ENCODE peak calls at places on chromosomes 6 and 20, in four cellular contexts. One of them, this sample, is unnamed.

GRCh38 chr20:9256359-9256758 is 187.5 kb downstream of the PLCB4 start:
- DNase-seq in body of pancreas: no peak
- DNase-seq in H9: no peak
- DNase-seq in stomach: no peak
- DNase-seq in this sample: no peak

GRCh38 chr6:44446626-44447297 is 59.3 kb downstream of the CDC5L start:
- DNase-seq in body of pancreas: no peak
- DNase-seq in H9: no peak
- DNase-seq in stomach: no peak
- DNase-seq in this sample: no peak

GRCh38 chr20:43945391-43946205 is 30.9 kb downstream of the TOX2 start:
- DNase-seq in body of pancreas: no peak
- DNase-seq in H9: no peak
- DNase-seq in stomach: no peak
- DNase-seq in this sample: no peak

GRCh38 chr20:31587545-31588389 is 17.3 kb upstream of the ID1 start:
- DNase-seq in body of pancreas: no peak
- DNase-seq in H9: peak
- DNase-seq in stomach: peak
- DNase-seq in this sample: peak

GRCh38 chr6:58073263-58073662 is 755.8 kb downstream of the PRIM2 start:
- DNase-seq in body of pancreas: no peak
- DNase-seq in H9: no peak
- DNase-seq in stomach: no peak
- DNase-seq in this sample: no peak

GRCh38 chr6:99822741-99823512 is 171.1 kb downstream of the MCHR2 start:
- DNase-seq in body of pancreas: no peak
- DNase-seq in H9: no peak
- DNase-seq in stomach: no peak
- DNase-seq in this sample: peak

GRCh38 chr6:43916924-43917877 is 147.2 kb downstream of the VEGFA start:
- DNase-seq in body of pancreas: peak
- DNase-seq in H9: no peak
- DNase-seq in stomach: peak
- DNase-seq in this sample: no peak

GRCh38 chr6:159981591-159982245 is 12.8 kb downstream of the IGF2R start:
- DNase-seq in body of pancreas: peak
- DNase-seq in H9: no peak
- DNase-seq in stomach: peak
- DNase-seq in this sample: peak

GRCh38 chr6:169936355-169936975 is 185.0 kb downstream of the ERMARD start:
- DNase-seq in body of pancreas: no peak
- DNase-seq in H9: no peak
- DNase-seq in stomach: no peak
- DNase-seq in this sample: no peak

GRCh38 chr6:54624779-54625178 is 221.8 kb upstream of the FAM83B start:
- DNase-seq in body of pancreas: no peak
- DNase-seq in H9: no peak
- DNase-seq in stomach: no peak
- DNase-seq in this sample: no peak

GRCh38 chr6:8551386-8551785 is 116.0 kb upstream of the SLC35B3 start:
- DNase-seq in body of pancreas: peak
- DNase-seq in H9: no peak
- DNase-seq in stomach: peak
- DNase-seq in this sample: no peak

GRCh38 chr6:41428995-41429417 is 93.6 kb downstream of the NCR2 start:
- DNase-seq in body of pancreas: no peak
- DNase-seq in H9: no peak
- DNase-seq in stomach: no peak
- DNase-seq in this sample: no peak

GRCh38 chr6:35911871-35912653 is 8.8 kb downstream of the SRPK1 start:
- DNase-seq in body of pancreas: no peak
- DNase-seq in H9: no peak
- DNase-seq in stomach: no peak
- DNase-seq in this sample: no peak

GRCh38 chr6:139150915-139151314 is 16.0 kb downstream of the HECA start:
- DNase-seq in body of pancreas: no peak
- DNase-seq in H9: no peak
- DNase-seq in stomach: no peak
- DNase-seq in this sample: no peak

GRCh38 chr6:26304213-26305096 is 60.5 kb upstream of the BTN3A2 start:
- DNase-seq in body of pancreas: no peak
- DNase-seq in H9: no peak
- DNase-seq in stomach: no peak
- DNase-seq in this sample: peak

GRCh38 chr6:7249946-7250643 is 62.9 kb downstream of the SSR1 start:
- DNase-seq in body of pancreas: no peak
- DNase-seq in H9: no peak
- DNase-seq in stomach: no peak
- DNase-seq in this sample: no peak

GRCh38 chr20:8255945-8256632 is 124.0 kb downstream of the PLCB1 start:
- DNase-seq in body of pancreas: no peak
- DNase-seq in H9: no peak
- DNase-seq in stomach: no peak
- DNase-seq in this sample: no peak

GRCh38 chr6:15250440-15251168 is 4.7 kb downstream of the JARID2 start:
- DNase-seq in body of pancreas: no peak
- DNase-seq in H9: no peak
- DNase-seq in stomach: no peak
- DNase-seq in this sample: no peak

GRCh38 chr6:26507658-26508057 is 7.6 kb downstream of the BTN1A1 start:
- DNase-seq in body of pancreas: no peak
- DNase-seq in H9: no peak
- DNase-seq in stomach: no peak
- DNase-seq in this sample: no peak

GRCh38 chr6:5472583-5472982 is 211.3 kb downstream of the FARS2 start:
- DNase-seq in body of pancreas: no peak
- DNase-seq in H9: no peak
- DNase-seq in stomach: no peak
- DNase-seq in this sample: no peak
- TF ChIP-seq CTCF in body of pancreas: no peak
- TF ChIP-seq CTCF in H9: no peak
- TF ChIP-seq CTCF in stomach: no peak
- TF ChIP-seq CTCF in this sample: no peak

DNA sequence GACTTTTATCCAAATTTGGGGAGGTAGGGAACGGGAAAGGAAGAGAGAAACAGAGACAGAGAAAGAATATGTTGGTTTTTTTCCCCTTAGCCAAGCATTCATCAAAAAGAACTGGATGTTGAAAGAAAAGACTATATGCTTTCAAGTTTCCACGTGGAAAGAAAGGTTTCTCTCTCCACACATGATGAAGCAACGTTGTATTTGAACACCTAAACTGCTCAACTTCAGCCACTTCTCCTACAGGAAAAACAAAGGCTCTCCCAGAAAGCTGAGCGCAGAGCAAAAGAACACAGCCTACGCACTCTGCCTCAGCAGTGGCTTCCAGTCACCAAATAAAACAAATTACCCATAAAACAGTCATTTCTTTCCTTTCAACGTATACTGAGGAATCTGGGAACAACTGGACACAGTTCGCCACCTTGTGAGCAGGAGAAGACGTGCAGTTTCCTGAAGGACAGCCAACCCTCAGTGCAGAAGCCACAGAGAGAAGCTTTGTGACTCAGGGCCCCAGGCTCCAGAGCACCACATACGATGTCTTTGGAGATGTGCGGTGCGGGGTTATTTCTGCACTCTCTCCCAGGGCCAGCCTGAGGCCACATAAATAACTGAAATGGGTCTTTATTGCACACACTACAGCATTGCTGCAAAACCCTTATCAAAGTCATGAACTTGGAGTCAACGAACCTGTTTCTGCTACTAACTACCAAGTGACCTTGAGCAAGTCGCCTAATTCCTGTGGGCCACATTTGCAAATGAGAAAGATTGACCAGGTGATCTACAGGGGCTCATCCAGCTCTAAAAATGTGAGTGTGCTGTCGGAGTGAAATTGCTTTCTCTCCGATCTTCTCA is 10.1 kb downstream of the IL17F start:
- DNase-seq in body of pancreas: peak
- DNase-seq in H9: peak
- DNase-seq in stomach: peak
- DNase-seq in this sample: peak
- TF ChIP-seq CTCF in body of pancreas: peak
- TF ChIP-seq CTCF in H9: peak
- TF ChIP-seq CTCF in stomach: peak
- TF ChIP-seq CTCF in this sample: peak

GRCh38 chr6:29424575-29424974 is 9.8 kb downstream of the OR12D1 start:
- DNase-seq in body of pancreas: no peak
- DNase-seq in H9: no peak
- DNase-seq in stomach: no peak
- DNase-seq in this sample: no peak

GRCh38 chr6:29419516-29419915 is 4.8 kb downstream of the OR12D1 start:
- DNase-seq in body of pancreas: no peak
- DNase-seq in H9: no peak
- DNase-seq in stomach: no peak
- DNase-seq in this sample: no peak

GRCh38 chr6:29424168-29424567 is 9.4 kb downstream of the OR12D1 start:
- DNase-seq in body of pancreas: no peak
- DNase-seq in H9: no peak
- DNase-seq in stomach: no peak
- DNase-seq in this sample: no peak

GRCh38 chr6:29426654-29427053 is 11.9 kb downstream of the OR12D1 start:
- DNase-seq in body of pancreas: no peak
- DNase-seq in H9: no peak
- DNase-seq in stomach: no peak
- DNase-seq in this sample: no peak

GRCh38 chr6:29425075-29425474 is 10.3 kb downstream of the OR12D1 start:
- DNase-seq in body of pancreas: no peak
- DNase-seq in H9: no peak
- DNase-seq in stomach: no peak
- DNase-seq in this sample: no peak
- TF ChIP-seq CTCF in body of pancreas: no peak
- TF ChIP-seq CTCF in H9: no peak
- TF ChIP-seq CTCF in stomach: no peak
- TF ChIP-seq CTCF in this sample: no peak

GRCh38 chr20:51631953-51632352 is 89.4 kb upstream of the NFATC2 start:
- DNase-seq in body of pancreas: no peak
- DNase-seq in H9: no peak
- DNase-seq in stomach: no peak
- DNase-seq in this sample: no peak

GRCh38 chr20:51631011-51631950 is 88.8 kb upstream of the NFATC2 start:
- DNase-seq in body of pancreas: peak
- DNase-seq in H9: no peak
- DNase-seq in stomach: no peak
- DNase-seq in this sample: peak

GRCh38 chr20:51629399-51630058 is 87.0 kb upstream of the NFATC2 start:
- DNase-seq in body of pancreas: no peak
- DNase-seq in H9: no peak
- DNase-seq in stomach: no peak
- DNase-seq in this sample: no peak

GRCh38 chr20:51625105-51625504 is 82.6 kb upstream of the NFATC2 start:
- DNase-seq in body of pancreas: no peak
- DNase-seq in H9: no peak
- DNase-seq in stomach: no peak
- DNase-seq in this sample: no peak

GRCh38 chr20:51628533-51629398 is 86.2 kb upstream of the NFATC2 start:
- DNase-seq in body of pancreas: no peak
- DNase-seq in H9: no peak
- DNase-seq in stomach: no peak
- DNase-seq in this sample: no peak
- TF ChIP-seq CTCF in body of pancreas: no peak
- TF ChIP-seq CTCF in H9: no peak
- TF ChIP-seq CTCF in stomach: no peak
- TF ChIP-seq CTCF in this sample: no peak

DNA sequence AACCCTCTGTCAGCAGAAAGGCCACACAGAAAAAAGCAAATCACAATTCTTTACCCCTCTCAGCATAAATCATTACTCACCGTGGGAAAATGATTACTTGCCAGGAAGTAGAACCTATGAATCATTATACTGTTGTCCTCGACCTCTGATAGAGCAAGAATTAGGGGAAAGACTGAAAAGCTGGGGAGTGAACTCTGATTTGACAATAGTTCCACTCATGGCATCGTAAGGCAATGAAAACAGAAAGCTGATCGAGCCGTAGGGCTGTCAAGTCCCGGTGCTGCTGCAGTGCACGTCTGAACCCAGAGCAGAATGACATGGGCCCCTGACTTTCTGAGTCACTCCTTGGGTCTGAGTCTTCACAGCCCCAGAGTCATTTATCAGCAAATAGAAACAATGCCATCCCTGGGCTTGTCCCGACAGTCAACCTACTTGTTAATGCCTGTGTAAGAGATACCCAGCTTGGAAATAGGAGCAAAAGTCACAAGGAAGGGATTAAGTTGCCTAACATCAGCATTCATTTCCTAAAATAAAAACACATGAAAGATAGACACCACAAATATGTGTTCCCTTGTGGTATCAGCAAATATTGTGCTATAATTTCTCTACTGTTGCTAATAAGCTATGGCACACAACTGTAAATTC is 224.8 kb upstream of the MARCKS start:
- DNase-seq in body of pancreas: peak
- DNase-seq in H9: no peak
- DNase-seq in stomach: peak
- DNase-seq in this sample: peak
- TF ChIP-seq CTCF in body of pancreas: no peak
- TF ChIP-seq CTCF in H9: no peak
- TF ChIP-seq CTCF in stomach: no peak
- TF ChIP-seq CTCF in this sample: no peak

DNA sequence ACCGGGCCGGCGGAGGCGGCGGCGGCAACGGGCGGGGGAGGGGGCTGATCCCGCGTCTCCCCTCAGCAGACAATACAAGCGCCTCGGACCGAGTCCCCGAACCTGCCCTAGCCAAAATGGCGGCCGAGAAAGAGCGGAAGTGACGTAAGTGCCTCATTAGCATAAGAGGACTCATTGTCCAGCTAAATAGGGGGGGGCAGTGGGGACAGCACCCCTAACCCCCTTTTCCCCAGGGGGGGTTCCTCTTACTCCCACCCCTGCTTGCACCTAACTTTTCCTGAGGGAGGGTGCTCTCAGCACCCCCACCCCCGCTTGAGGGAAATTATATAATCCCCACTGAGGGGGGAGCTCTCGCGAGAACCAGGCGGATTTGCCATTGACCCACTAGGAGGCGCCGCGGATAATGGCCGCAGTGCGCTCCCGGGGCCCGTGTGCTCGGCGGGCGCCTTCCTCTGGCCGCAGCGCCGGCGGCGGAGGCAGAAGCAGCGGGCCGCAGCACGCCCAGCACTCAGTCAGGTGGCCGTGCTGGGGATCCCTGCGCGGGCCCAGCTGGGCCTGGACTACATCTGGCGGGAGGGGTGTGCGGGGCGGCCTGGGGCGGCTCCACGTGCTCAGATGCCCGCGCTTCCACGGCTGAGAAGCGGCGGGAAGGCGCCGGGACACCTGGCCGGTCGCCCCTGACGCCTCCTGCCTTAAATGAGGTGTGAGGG is at the start of gene ADNP:
- DNase-seq in body of pancreas: peak
- DNase-seq in H9: peak
- DNase-seq in stomach: peak
- DNase-seq in this sample: peak
- TF ChIP-seq CTCF in body of pancreas: peak
- TF ChIP-seq CTCF in H9: peak
- TF ChIP-seq CTCF in stomach: peak
- TF ChIP-seq CTCF in this sample: peak

GRCh38 chr20:17598013-17598550 is 28.2 kb downstream of the DSTN start:
- DNase-seq in body of pancreas: no peak
- DNase-seq in H9: no peak
- DNase-seq in stomach: no peak
- DNase-seq in this sample: no peak
- TF ChIP-seq CTCF in body of pancreas: no peak
- TF ChIP-seq CTCF in H9: no peak
- TF ChIP-seq CTCF in stomach: no peak
- TF ChIP-seq CTCF in this sample: no peak